ENCODE peak calls at places on chromosomes 5 and 9, in eight cellular contexts. Z is CD4-positive, alpha-beta T cell; Y is GM04504; I is mesothelial cell of epicardium; M is stimulated activated naive CD4-positive, alpha-beta T cell; D is prostate gland; H is AG08395; O is Daoy. T is an unnamed sample.
A peak's percentile ranks its signal among the peaks of the same experiment; 100 is the strongest.

GRCh38 chr5:652023-652515 is 39.9 kb downstream of the CEP72 start:
- DNase-seq in D (no peak), H (no peak), Y (no peak), O (no peak), Z (no peak), I (no peak), M (no peak), T (no peak)

GRCh38 chr5:32713396-32714381 is 2.6 kb downstream of the NPR3 start:
- DNase-seq in M (no peak), O (peak; percentile 18), Z (no peak), D (peak; percentile 39), I (peak; percentile 45), Y (peak; percentile 13), H (peak; percentile 48), T (no peak)

GRCh38 chr5:66842540-66842939 is 246.3 kb downstream of the MAST4 start:
- DNase-seq in Z (no peak), D (no peak), O (no peak), I (no peak), H (no peak), Y (no peak), M (no peak), T (no peak)

GRCh38 chr5:140674629-140675028 is 1.3 kb upstream of the DND1 start:
- DNase-seq in O (no peak), Y (no peak), I (no peak), M (no peak), H (no peak), Z (no peak), D (no peak), T (no peak)

GRCh38 chr9:91056917-91057316 is 255.3 kb downstream of the SYK start:
- DNase-seq in M (no peak), Y (no peak), H (peak; percentile 31), Z (no peak), O (no peak), D (no peak), I (no peak), T (no peak)

GRCh38 chr5:107704686-107705389 is 34.1 kb upstream of the EFNA5 start:
- DNase-seq in O (peak; percentile 16), M (no peak), I (no peak), H (no peak), Y (no peak), D (no peak), Z (no peak), T (no peak)

GRCh38 chr5:157959355-157959754 is 100.4 kb upstream of the CLINT1 start:
- DNase-seq in H (no peak), Y (no peak), D (no peak), I (no peak), M (no peak), O (no peak), Z (no peak), T (no peak)

GRCh38 chr5:68745459-68745858 is 348.4 kb upstream of the SLC30A5 start:
- DNase-seq in H (no peak), Z (no peak), M (no peak), O (peak; percentile 14), I (no peak), Y (no peak), D (no peak), T (no peak)

GRCh38 chr9:110890416-110890815 is 147.9 kb downstream of the LPAR1 start:
- DNase-seq in Y (no peak), O (peak; percentile 7), M (no peak), I (no peak), Z (no peak), H (no peak), D (no peak), T (no peak)

GRCh38 chr9:113254991-113255390 is 20.4 kb downstream of the CDC26 start:
- DNase-seq in Z (no peak), I (no peak), D (no peak), H (no peak), M (no peak), Y (no peak), O (no peak), T (no peak)

GRCh38 chr5:40791715-40792139 is 6.4 kb downstream of the PRKAA1 start:
- DNase-seq in O (no peak), H (no peak), D (no peak), I (no peak), Y (no peak), Z (no peak), M (no peak), T (no peak)

GRCh38 chr9:88535226-88535931 is 401 bp downstream of the NXNL2 start:
- DNase-seq in D (peak; percentile 30), M (no peak), H (no peak), O (peak; percentile 46), I (no peak), Z (no peak), Y (no peak), T (no peak)

GRCh38 chr9:126981218-126981617 is 66.6 kb downstream of the RALGPS1 start:
- DNase-seq in D (no peak), I (no peak), Y (no peak), H (no peak), Z (no peak), O (no peak), M (no peak), T (no peak)

GRCh38 chr9:26954050-26954508 is 2.1 kb upstream of the IFT74 start:
- DNase-seq in H (no peak), Y (no peak), O (peak; percentile 43), I (no peak), M (no peak), D (no peak), Z (no peak), T (no peak)

GRCh38 chr5:141330299-141331080 is at the start of gene PCDHGA1:
- DNase-seq in Z (no peak), D (no peak), I (no peak), O (no peak), H (peak; percentile 63), M (no peak), Y (no peak), T (no peak)

GRCh38 chr5:82513739-82514138 is 235.6 kb upstream of the RPS23 start:
- DNase-seq in O (no peak), Y (no peak), D (no peak), I (no peak), Z (no peak), H (no peak), M (no peak), T (no peak)

GRCh38 chr9:89175739-89176360 is 2.8 kb downstream of the SHC3 start:
- DNase-seq in D (no peak), I (no peak), Z (no peak), Y (no peak), H (no peak), M (no peak), O (no peak), T (no peak)

T was measured in HFF-Myc.